ENCODE peak calls at places on chromosomes 12 and 14, in six cellular contexts. One of them, this sample, is unnamed.

GRCh38 chr12:3777206-3777809 is 24.4 kb upstream of the CRACR2A start:
- DNase-seq in tibial nerve: no peak
- DNase-seq in iPS DF 6.9: no peak
- DNase-seq in A673: peak; percentile 47
- DNase-seq in heart left ventricle: no peak
- DNase-seq in body of pancreas: no peak
- DNase-seq in this sample: no peak

GRCh38 chr14:68651652-68652432 is 141.0 kb downstream of the ZFP36L1 start:
- DNase-seq in heart left ventricle: no peak
- DNase-seq in tibial nerve: no peak
- DNase-seq in iPS DF 6.9: no peak
- DNase-seq in A673: no peak
- DNase-seq in body of pancreas: no peak
- DNase-seq in this sample: peak; percentile 73

GRCh38 chr14:104688755-104689619 is at the start of gene INF2:
- DNase-seq in iPS DF 6.9: no peak
- DNase-seq in A673: peak; percentile 73
- DNase-seq in heart left ventricle: peak; percentile 71
- DNase-seq in body of pancreas: peak; percentile 81
- DNase-seq in tibial nerve: no peak
- DNase-seq in this sample: peak; percentile 90

GRCh38 chr14:95518045-95518751 is 1.7 kb upstream of the SYNE3 start:
- DNase-seq in A673: no peak
- DNase-seq in tibial nerve: no peak
- DNase-seq in body of pancreas: no peak
- DNase-seq in heart left ventricle: no peak
- DNase-seq in iPS DF 6.9: no peak
- DNase-seq in this sample: no peak

GRCh38 chr14:89178376-89178775 is 238.7 kb downstream of the FOXN3 start:
- DNase-seq in A673: no peak
- DNase-seq in tibial nerve: no peak
- DNase-seq in heart left ventricle: no peak
- DNase-seq in body of pancreas: no peak
- DNase-seq in iPS DF 6.9: no peak
- DNase-seq in this sample: no peak

GRCh38 chr14:63454863-63455622 is 88.1 kb downstream of the PPP2R5E start:
- DNase-seq in tibial nerve: no peak
- DNase-seq in A673: peak; percentile 60
- DNase-seq in body of pancreas: peak; percentile 61
- DNase-seq in iPS DF 6.9: no peak
- DNase-seq in heart left ventricle: peak; percentile 40
- DNase-seq in this sample: peak; percentile 55

GRCh38 chr14:23494223-23494622 is 24.7 kb downstream of the NGDN start:
- DNase-seq in tibial nerve: no peak
- DNase-seq in iPS DF 6.9: peak; percentile 78
- DNase-seq in A673: peak; percentile 69
- DNase-seq in heart left ventricle: no peak
- DNase-seq in body of pancreas: no peak
- DNase-seq in this sample: no peak

GRCh38 chr12:86948851-86949250 is 692.7 kb upstream of the MGAT4C start:
- DNase-seq in tibial nerve: no peak
- DNase-seq in iPS DF 6.9: no peak
- DNase-seq in heart left ventricle: no peak
- DNase-seq in body of pancreas: no peak
- DNase-seq in A673: no peak
- DNase-seq in this sample: no peak

GRCh38 chr12:57461326-57461903 is 1.8 kb downstream of the GLI1 start:
- DNase-seq in A673: peak; percentile 92
- DNase-seq in heart left ventricle: peak; percentile 71
- DNase-seq in body of pancreas: peak; percentile 53
- DNase-seq in iPS DF 6.9: no peak
- DNase-seq in tibial nerve: peak; percentile 69
- DNase-seq in this sample: peak; percentile 81

GRCh38 chr12:101925352-101925751 is 48.0 kb downstream of the DRAM1 start:
- DNase-seq in body of pancreas: peak; percentile 33
- DNase-seq in tibial nerve: peak; percentile 40
- DNase-seq in iPS DF 6.9: no peak
- DNase-seq in A673: no peak
- DNase-seq in heart left ventricle: peak; percentile 81
- DNase-seq in this sample: peak; percentile 77

GRCh38 chr14:93994919-93995682 is 2.0 kb upstream of the CCDC197 start:
- DNase-seq in tibial nerve: no peak
- DNase-seq in iPS DF 6.9: no peak
- DNase-seq in A673: peak; percentile 34
- DNase-seq in heart left ventricle: peak; percentile 88
- DNase-seq in body of pancreas: peak; percentile 74
- DNase-seq in this sample: peak; percentile 74

GRCh38 chr14:52079239-52079956 is 10.5 kb upstream of the NID2 start:
- DNase-seq in tibial nerve: no peak
- DNase-seq in body of pancreas: no peak
- DNase-seq in A673: no peak
- DNase-seq in heart left ventricle: no peak
- DNase-seq in iPS DF 6.9: no peak
- DNase-seq in this sample: no peak

GRCh38 chr14:51668870-51669269 is 17.2 kb downstream of the FRMD6 start:
- DNase-seq in A673: no peak
- DNase-seq in iPS DF 6.9: no peak
- DNase-seq in heart left ventricle: no peak
- DNase-seq in tibial nerve: no peak
- DNase-seq in body of pancreas: no peak
- DNase-seq in this sample: no peak

GRCh38 chr12:76274699-76275098 is 73.5 kb downstream of the BBS10 start:
- DNase-seq in iPS DF 6.9: no peak
- DNase-seq in A673: no peak
- DNase-seq in heart left ventricle: no peak
- DNase-seq in tibial nerve: no peak
- DNase-seq in body of pancreas: no peak
- DNase-seq in this sample: no peak

GRCh38 chr12:123149088-123149827 is 1.6 kb downstream of the PITPNM2 start:
- DNase-seq in body of pancreas: no peak
- DNase-seq in iPS DF 6.9: no peak
- DNase-seq in A673: no peak
- DNase-seq in tibial nerve: no peak
- DNase-seq in heart left ventricle: no peak
- DNase-seq in this sample: no peak

GRCh38 chr12:110180591-110181005 is 56.4 kb downstream of the IFT81 start:
- DNase-seq in body of pancreas: no peak
- DNase-seq in tibial nerve: no peak
- DNase-seq in heart left ventricle: no peak
- DNase-seq in A673: no peak
- DNase-seq in iPS DF 6.9: no peak
- DNase-seq in this sample: no peak

GRCh38 chr14:59297070-59297766 is 108.8 kb downstream of the DAAM1 start:
- DNase-seq in body of pancreas: no peak
- DNase-seq in A673: no peak
- DNase-seq in heart left ventricle: no peak
- DNase-seq in iPS DF 6.9: no peak
- DNase-seq in tibial nerve: no peak
- DNase-seq in this sample: no peak

GRCh38 chr12:55927588-55928502 is at the start of gene PYM1:
- DNase-seq in heart left ventricle: peak; percentile 88
- DNase-seq in tibial nerve: peak; percentile 68
- DNase-seq in body of pancreas: peak; percentile 92
- DNase-seq in iPS DF 6.9: peak; percentile 88
- DNase-seq in A673: peak; percentile 70
- DNase-seq in this sample: peak; percentile 87

GRCh38 chr12:52951126-52951525 is 2.2 kb downstream of the KRT18 start:
- DNase-seq in heart left ventricle: no peak
- DNase-seq in tibial nerve: no peak
- DNase-seq in body of pancreas: no peak
- DNase-seq in iPS DF 6.9: no peak
- DNase-seq in A673: no peak
- DNase-seq in this sample: no peak

GRCh38 chr12:52951640-52952039 is 2.7 kb downstream of the KRT18 start:
- DNase-seq in iPS DF 6.9: no peak
- DNase-seq in A673: no peak
- DNase-seq in heart left ventricle: no peak
- DNase-seq in body of pancreas: no peak
- DNase-seq in tibial nerve: no peak
- DNase-seq in this sample: no peak

GRCh38 chr12:52950553-52950952 is 1.6 kb downstream of the KRT18 start:
- DNase-seq in iPS DF 6.9: no peak
- DNase-seq in body of pancreas: peak; percentile 45
- DNase-seq in A673: no peak
- DNase-seq in tibial nerve: no peak
- DNase-seq in heart left ventricle: no peak
- DNase-seq in this sample: no peak

GRCh38 chr12:52947738-52948423 is 1.0 kb upstream of the KRT18 start:
- DNase-seq in iPS DF 6.9: no peak
- DNase-seq in tibial nerve: no peak
- DNase-seq in body of pancreas: no peak
- DNase-seq in A673: no peak
- DNase-seq in heart left ventricle: no peak
- DNase-seq in this sample: no peak

DNA sequence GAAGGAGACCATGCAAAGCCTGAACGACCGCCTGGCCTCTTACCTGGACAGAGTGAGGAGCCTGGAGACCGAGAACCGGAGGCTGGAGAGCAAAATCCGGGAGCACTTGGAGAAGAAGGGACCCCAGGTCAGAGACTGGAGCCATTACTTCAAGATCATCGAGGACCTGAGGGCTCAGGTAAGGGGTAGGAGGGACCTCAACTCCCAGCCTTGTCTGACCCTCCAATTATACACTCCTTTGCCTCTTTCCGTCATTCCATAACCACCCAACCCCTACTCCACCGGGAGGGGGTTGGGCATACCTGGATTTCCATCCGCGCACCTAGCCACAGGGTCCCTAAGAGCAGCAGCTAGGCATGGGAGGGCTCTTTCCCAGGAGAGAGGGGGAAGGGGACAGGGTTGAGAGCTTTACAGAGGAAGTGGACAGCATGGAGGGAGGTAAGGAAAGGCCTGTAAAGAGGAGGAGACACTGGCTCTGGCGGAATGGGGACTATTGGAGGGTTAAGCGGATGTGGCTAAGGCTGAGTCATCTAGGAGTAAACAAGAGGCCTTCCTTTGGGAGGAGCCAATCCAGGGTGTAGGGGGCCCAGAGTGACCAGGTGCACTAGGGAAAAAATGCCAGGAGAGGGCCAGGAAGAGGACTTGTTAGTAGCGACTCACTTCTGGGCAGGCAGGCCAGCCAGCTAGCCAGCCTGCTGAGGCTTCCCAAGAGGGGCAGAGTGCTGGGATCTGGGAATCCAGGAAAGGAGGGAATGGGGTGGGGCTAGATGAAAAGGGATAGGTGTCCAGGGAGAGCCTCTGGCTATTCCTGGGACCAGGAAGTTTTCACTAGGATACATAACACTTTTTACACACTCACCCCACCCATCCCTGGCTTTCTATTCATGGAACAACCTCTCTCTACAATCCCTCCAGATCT is 754 bp downstream of the KRT18 start:
- DNase-seq in tibial nerve: no peak
- DNase-seq in iPS DF 6.9: no peak
- DNase-seq in A673: peak; percentile 59
- DNase-seq in heart left ventricle: no peak
- DNase-seq in body of pancreas: peak; percentile 86
- DNase-seq in this sample: no peak
- H3K4me3 ChIP-seq in tibial nerve: peak overlapping the region; percentile 35
- H3K4me3 ChIP-seq in iPS DF 6.9: peak overlapping the region; percentile 81
- H3K4me3 ChIP-seq in A673: peak overlapping the region; percentile 54
- H3K4me3 ChIP-seq in heart left ventricle: peak overlapping the region; percentile 44
- H3K4me3 ChIP-seq in body of pancreas: peak overlapping the region; percentile 88
- H3K4me3 ChIP-seq in this sample: peak overlapping the region; percentile 72

DNA sequence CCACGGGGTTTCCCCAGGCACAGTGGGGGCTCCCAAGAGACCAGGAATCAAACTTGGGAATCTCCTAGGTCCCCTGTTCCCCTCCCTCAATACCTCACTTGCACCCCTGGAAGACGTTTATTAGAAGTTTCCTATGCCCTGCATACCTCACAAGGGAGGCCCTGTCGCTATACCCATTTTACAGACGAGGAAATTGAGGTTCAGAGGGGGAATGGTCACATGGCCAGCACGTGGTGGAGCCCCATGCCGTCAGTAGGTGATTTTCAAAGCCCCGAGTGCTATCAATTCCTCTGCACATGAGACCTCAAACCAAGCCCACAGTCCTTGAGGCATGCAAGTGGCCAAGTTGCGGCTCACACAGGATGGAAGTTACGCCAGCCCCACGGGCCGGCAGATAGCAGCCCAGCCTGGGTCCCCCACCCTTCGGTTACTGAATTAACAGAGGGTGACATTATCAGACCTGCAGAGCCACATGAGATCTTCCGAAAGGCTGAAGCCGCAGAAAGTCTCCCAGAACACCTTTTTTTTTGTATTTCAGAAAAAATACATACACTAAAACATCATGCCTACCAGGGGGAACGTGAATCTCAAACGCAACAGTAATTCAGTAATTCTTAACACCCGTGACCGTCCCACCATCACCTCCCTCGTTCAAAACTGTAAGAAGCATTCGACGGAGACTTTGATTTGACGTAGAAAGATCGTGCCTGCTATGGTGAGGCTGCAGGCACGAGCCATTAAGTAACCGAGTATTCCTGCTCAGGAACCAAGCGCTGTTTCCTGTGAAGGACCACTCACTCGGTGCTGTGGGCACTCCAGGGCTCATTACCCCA is 129.0 kb downstream of the RFLNA start:
- DNase-seq in tibial nerve: no peak
- DNase-seq in iPS DF 6.9: no peak
- DNase-seq in heart left ventricle: no peak
- DNase-seq in body of pancreas: no peak
- DNase-seq in A673: no peak
- DNase-seq in this sample: no peak
- H3K27ac ChIP-seq in tibial nerve: peak overlapping the region; percentile 79
- H3K27ac ChIP-seq in iPS DF 6.9: no peak overlapping the region
- H3K27ac ChIP-seq in heart left ventricle: peak overlapping the region; percentile 83
- H3K27ac ChIP-seq in body of pancreas: peak overlapping the region; percentile 89
- H3K27ac ChIP-seq in A673: peak overlapping the region; percentile 67
- H3K27ac ChIP-seq in this sample: peak overlapping the region; percentile 92

GRCh38 chr12:22047495-22047894 is 1.5 kb downstream of the CMAS start:
- DNase-seq in body of pancreas: no peak
- DNase-seq in iPS DF 6.9: no peak
- DNase-seq in A673: no peak
- DNase-seq in tibial nerve: no peak
- DNase-seq in heart left ventricle: no peak
- DNase-seq in this sample: no peak
- H3K4me3 ChIP-seq in body of pancreas: no peak overlapping the region
- H3K4me3 ChIP-seq in iPS DF 6.9: no peak overlapping the region
- H3K4me3 ChIP-seq in A673: peak overlapping the region; percentile 85
- H3K4me3 ChIP-seq in tibial nerve: no peak overlapping the region
- H3K4me3 ChIP-seq in heart left ventricle: no peak overlapping the region
- H3K4me3 ChIP-seq in this sample: no peak overlapping the region

GRCh38 chr14:64671591-64671990 is 32.6 kb upstream of the PLEKHG3 start:
- DNase-seq in tibial nerve: no peak
- DNase-seq in heart left ventricle: no peak
- DNase-seq in iPS DF 6.9: peak; percentile 29
- DNase-seq in A673: peak; percentile 80
- DNase-seq in body of pancreas: no peak
- DNase-seq in this sample: no peak

GRCh38 chr14:64675246-64675645 is 29.0 kb upstream of the PLEKHG3 start:
- DNase-seq in A673: no peak
- DNase-seq in heart left ventricle: no peak
- DNase-seq in tibial nerve: no peak
- DNase-seq in iPS DF 6.9: no peak
- DNase-seq in body of pancreas: no peak
- DNase-seq in this sample: no peak

GRCh38 chr14:64674829-64675228 is 29.4 kb upstream of the PLEKHG3 start:
- DNase-seq in heart left ventricle: no peak
- DNase-seq in body of pancreas: no peak
- DNase-seq in A673: no peak
- DNase-seq in tibial nerve: no peak
- DNase-seq in iPS DF 6.9: no peak
- DNase-seq in this sample: no peak

GRCh38 chr14:64673329-64673728 is 30.9 kb upstream of the PLEKHG3 start:
- DNase-seq in A673: no peak
- DNase-seq in heart left ventricle: no peak
- DNase-seq in tibial nerve: no peak
- DNase-seq in body of pancreas: no peak
- DNase-seq in iPS DF 6.9: no peak
- DNase-seq in this sample: no peak

GRCh38 chr14:64673748-64674147 is 30.5 kb upstream of the PLEKHG3 start:
- DNase-seq in body of pancreas: no peak
- DNase-seq in tibial nerve: no peak
- DNase-seq in heart left ventricle: no peak
- DNase-seq in iPS DF 6.9: no peak
- DNase-seq in A673: no peak
- DNase-seq in this sample: no peak
- H3K27ac ChIP-seq in body of pancreas: no peak overlapping the region
- H3K27ac ChIP-seq in tibial nerve: no peak overlapping the region
- H3K27ac ChIP-seq in heart left ventricle: no peak overlapping the region
- H3K27ac ChIP-seq in iPS DF 6.9: no peak overlapping the region
- H3K27ac ChIP-seq in A673: no peak overlapping the region
- H3K27ac ChIP-seq in this sample: no peak overlapping the region

This sample was measured in right cardiac atrium.